ENCODE peak calls at places on chromosomes 16 and 17, in eight cellular contexts. One of them, this sample, is unnamed.

GRCh38 chr16:89004209-89004831 is 27.3 kb upstream of the CBFA2T3 start:
- DNase-seq in stimulated activated CD4-positive, alpha-beta T cell treated with anti-CD3 and anti-CD28 coated beads, Interleukin-4, amount 100 ng/mL, for 24 hours: no peak
- DNase-seq in AG04450: no peak
- DNase-seq in breast epithelium: no peak
- DNase-seq in CD4-positive, CD25-positive, alpha-beta regulatory T cell: no peak
- DNase-seq in stimulated activated CD8-positive, alpha-beta memory T cell treated with anti-CD3 and anti-CD28 coated beads, Interleukin-12 subunit alpha, Interleukin-12 subunit beta, amount 100 ng/mL, for 4 hours: no peak
- DNase-seq in GM06990: peak
- DNase-seq in AG10803: no peak
- DNase-seq in this sample: no peak

GRCh38 chr16:12435730-12436129 is 368.0 kb downstream of the CPPED1 start:
- DNase-seq in stimulated activated CD4-positive, alpha-beta T cell treated with anti-CD3 and anti-CD28 coated beads, Interleukin-4, amount 100 ng/mL, for 24 hours: no peak
- DNase-seq in AG04450: no peak
- DNase-seq in breast epithelium: no peak
- DNase-seq in CD4-positive, CD25-positive, alpha-beta regulatory T cell: no peak
- DNase-seq in stimulated activated CD8-positive, alpha-beta memory T cell treated with anti-CD3 and anti-CD28 coated beads, Interleukin-12 subunit alpha, Interleukin-12 subunit beta, amount 100 ng/mL, for 4 hours: no peak
- DNase-seq in GM06990: no peak
- DNase-seq in AG10803: no peak
- DNase-seq in this sample: no peak

GRCh38 chr17:78278139-78278741 is 46.8 kb downstream of the TMEM235 start:
- DNase-seq in stimulated activated CD4-positive, alpha-beta T cell treated with anti-CD3 and anti-CD28 coated beads, Interleukin-4, amount 100 ng/mL, for 24 hours: no peak
- DNase-seq in AG04450: no peak
- DNase-seq in breast epithelium: no peak
- DNase-seq in CD4-positive, CD25-positive, alpha-beta regulatory T cell: no peak
- DNase-seq in stimulated activated CD8-positive, alpha-beta memory T cell treated with anti-CD3 and anti-CD28 coated beads, Interleukin-12 subunit alpha, Interleukin-12 subunit beta, amount 100 ng/mL, for 4 hours: no peak
- DNase-seq in GM06990: no peak
- DNase-seq in AG10803: no peak
- DNase-seq in this sample: no peak

GRCh38 chr17:62017496-62017895 is 47.6 kb downstream of the MED13 start:
- DNase-seq in stimulated activated CD4-positive, alpha-beta T cell treated with anti-CD3 and anti-CD28 coated beads, Interleukin-4, amount 100 ng/mL, for 24 hours: no peak
- DNase-seq in AG04450: peak
- DNase-seq in breast epithelium: no peak
- DNase-seq in CD4-positive, CD25-positive, alpha-beta regulatory T cell: no peak
- DNase-seq in stimulated activated CD8-positive, alpha-beta memory T cell treated with anti-CD3 and anti-CD28 coated beads, Interleukin-12 subunit alpha, Interleukin-12 subunit beta, amount 100 ng/mL, for 4 hours: no peak
- DNase-seq in GM06990: no peak
- DNase-seq in AG10803: peak
- DNase-seq in this sample: no peak

GRCh38 chr17:20989991-20990855 is 52.6 kb downstream of the USP22 start:
- DNase-seq in stimulated activated CD4-positive, alpha-beta T cell treated with anti-CD3 and anti-CD28 coated beads, Interleukin-4, amount 100 ng/mL, for 24 hours: no peak
- DNase-seq in AG04450: no peak
- DNase-seq in breast epithelium: peak
- DNase-seq in CD4-positive, CD25-positive, alpha-beta regulatory T cell: no peak
- DNase-seq in stimulated activated CD8-positive, alpha-beta memory T cell treated with anti-CD3 and anti-CD28 coated beads, Interleukin-12 subunit alpha, Interleukin-12 subunit beta, amount 100 ng/mL, for 4 hours: no peak
- DNase-seq in GM06990: no peak
- DNase-seq in AG10803: no peak
- DNase-seq in this sample: no peak

GRCh38 chr17:41563607-41564006 is 8.3 kb downstream of the KRT9 start:
- DNase-seq in stimulated activated CD4-positive, alpha-beta T cell treated with anti-CD3 and anti-CD28 coated beads, Interleukin-4, amount 100 ng/mL, for 24 hours: no peak
- DNase-seq in AG04450: no peak
- DNase-seq in breast epithelium: no peak
- DNase-seq in CD4-positive, CD25-positive, alpha-beta regulatory T cell: no peak
- DNase-seq in stimulated activated CD8-positive, alpha-beta memory T cell treated with anti-CD3 and anti-CD28 coated beads, Interleukin-12 subunit alpha, Interleukin-12 subunit beta, amount 100 ng/mL, for 4 hours: no peak
- DNase-seq in GM06990: no peak
- DNase-seq in AG10803: no peak
- DNase-seq in this sample: no peak

GRCh38 chr17:65060855-65061254 is 4.3 kb upstream of the GNA13 start:
- DNase-seq in stimulated activated CD4-positive, alpha-beta T cell treated with anti-CD3 and anti-CD28 coated beads, Interleukin-4, amount 100 ng/mL, for 24 hours: no peak
- DNase-seq in AG04450: no peak
- DNase-seq in breast epithelium: no peak
- DNase-seq in CD4-positive, CD25-positive, alpha-beta regulatory T cell: no peak
- DNase-seq in stimulated activated CD8-positive, alpha-beta memory T cell treated with anti-CD3 and anti-CD28 coated beads, Interleukin-12 subunit alpha, Interleukin-12 subunit beta, amount 100 ng/mL, for 4 hours: no peak
- DNase-seq in GM06990: no peak
- DNase-seq in AG10803: no peak
- DNase-seq in this sample: no peak

GRCh38 chr16:2121853-2122252 is 13.8 kb downstream of the PKD1 start:
- DNase-seq in stimulated activated CD4-positive, alpha-beta T cell treated with anti-CD3 and anti-CD28 coated beads, Interleukin-4, amount 100 ng/mL, for 24 hours: no peak
- DNase-seq in AG04450: no peak
- DNase-seq in breast epithelium: no peak
- DNase-seq in CD4-positive, CD25-positive, alpha-beta regulatory T cell: no peak
- DNase-seq in stimulated activated CD8-positive, alpha-beta memory T cell treated with anti-CD3 and anti-CD28 coated beads, Interleukin-12 subunit alpha, Interleukin-12 subunit beta, amount 100 ng/mL, for 4 hours: no peak
- DNase-seq in GM06990: no peak
- DNase-seq in AG10803: no peak
- DNase-seq in this sample: no peak

GRCh38 chr16:1493746-1494094 is 560 bp downstream of the TELO2 start:
- DNase-seq in stimulated activated CD4-positive, alpha-beta T cell treated with anti-CD3 and anti-CD28 coated beads, Interleukin-4, amount 100 ng/mL, for 24 hours: no peak
- DNase-seq in AG04450: no peak
- DNase-seq in breast epithelium: no peak
- DNase-seq in CD4-positive, CD25-positive, alpha-beta regulatory T cell: no peak
- DNase-seq in stimulated activated CD8-positive, alpha-beta memory T cell treated with anti-CD3 and anti-CD28 coated beads, Interleukin-12 subunit alpha, Interleukin-12 subunit beta, amount 100 ng/mL, for 4 hours: no peak
- DNase-seq in GM06990: no peak
- DNase-seq in AG10803: no peak
- DNase-seq in this sample: no peak

GRCh38 chr17:59155439-59156177 is at the start of gene PRR11:
- DNase-seq in stimulated activated CD4-positive, alpha-beta T cell treated with anti-CD3 and anti-CD28 coated beads, Interleukin-4, amount 100 ng/mL, for 24 hours: peak
- DNase-seq in AG04450: peak
- DNase-seq in breast epithelium: peak
- DNase-seq in CD4-positive, CD25-positive, alpha-beta regulatory T cell: peak
- DNase-seq in stimulated activated CD8-positive, alpha-beta memory T cell treated with anti-CD3 and anti-CD28 coated beads, Interleukin-12 subunit alpha, Interleukin-12 subunit beta, amount 100 ng/mL, for 4 hours: peak
- DNase-seq in GM06990: peak
- DNase-seq in AG10803: peak
- DNase-seq in this sample: peak

GRCh38 chr17:41351177-41351576 is 549 bp upstream of the KRT33A start:
- DNase-seq in stimulated activated CD4-positive, alpha-beta T cell treated with anti-CD3 and anti-CD28 coated beads, Interleukin-4, amount 100 ng/mL, for 24 hours: no peak
- DNase-seq in AG04450: no peak
- DNase-seq in breast epithelium: no peak
- DNase-seq in CD4-positive, CD25-positive, alpha-beta regulatory T cell: no peak
- DNase-seq in stimulated activated CD8-positive, alpha-beta memory T cell treated with anti-CD3 and anti-CD28 coated beads, Interleukin-12 subunit alpha, Interleukin-12 subunit beta, amount 100 ng/mL, for 4 hours: no peak
- DNase-seq in GM06990: no peak
- DNase-seq in AG10803: no peak
- DNase-seq in this sample: no peak